ENCODE peak calls at places on chromosomes 11 and 22, in four cellular contexts. One of them, this sample, is unnamed.

GRCh38 chr22:43439368-43440102 is 27.7 kb downstream of the MPPED1 start:
- DNase-seq in A549: no peak
- DNase-seq in HepG2: no peak
- DNase-seq in K562: no peak
- DNase-seq in this sample: no peak

GRCh38 chr11:20443596-20443995 is 56.1 kb downstream of the PRMT3 start:
- DNase-seq in A549: peak; percentile 3
- DNase-seq in HepG2: peak; percentile 5
- DNase-seq in K562: no peak
- DNase-seq in this sample: no peak

GRCh38 chr22:49321477-49322055 is 506.1 kb downstream of the BRD1 start:
- DNase-seq in A549: no peak
- DNase-seq in HepG2: no peak
- DNase-seq in K562: no peak
- DNase-seq in this sample: peak; percentile 41

GRCh38 chr11:59756845-59757244 is 1.7 kb downstream of the STX3 start:
- DNase-seq in A549: peak; percentile 36
- DNase-seq in HepG2: no peak
- DNase-seq in K562: peak; percentile 64
- DNase-seq in this sample: no peak

GRCh38 chr11:10858505-10859360 is 880 bp upstream of the ZBED5 start:
- DNase-seq in A549: no peak
- DNase-seq in HepG2: peak; percentile 50
- DNase-seq in K562: peak; percentile 31
- DNase-seq in this sample: peak; percentile 76

GRCh38 chr22:26318975-26319374 is 110.1 kb upstream of the ASPHD2 start:
- DNase-seq in A549: no peak
- DNase-seq in HepG2: peak; percentile 13
- DNase-seq in K562: peak; percentile 12
- DNase-seq in this sample: no peak

GRCh38 chr22:49535527-49536125 is 292.0 kb downstream of the BRD1 start:
- DNase-seq in A549: no peak
- DNase-seq in HepG2: no peak
- DNase-seq in K562: no peak
- DNase-seq in this sample: no peak

GRCh38 chr11:13210424-13210823 is 67.2 kb upstream of the BMAL1 start:
- DNase-seq in A549: peak; percentile 72
- DNase-seq in HepG2: peak; percentile 57
- DNase-seq in K562: peak; percentile 21
- DNase-seq in this sample: peak; percentile 53

GRCh38 chr22:26474687-26475086 is 8.9 kb downstream of the HPS4 start:
- DNase-seq in A549: no peak
- DNase-seq in HepG2: no peak
- DNase-seq in K562: no peak
- DNase-seq in this sample: no peak

GRCh38 chr11:108906826-108907225 is 242.0 kb downstream of the DDX10 start:
- DNase-seq in A549: no peak
- DNase-seq in HepG2: no peak
- DNase-seq in K562: no peak
- DNase-seq in this sample: no peak

GRCh38 chr11:23903044-23903704 is 593.7 kb upstream of the LUZP2 start:
- DNase-seq in A549: no peak
- DNase-seq in HepG2: peak; percentile 4
- DNase-seq in K562: no peak
- DNase-seq in this sample: no peak

GRCh38 chr11:61509058-61510029 is 795 bp downstream of the LRRC10B start:
- DNase-seq in A549: peak; percentile 79
- DNase-seq in HepG2: peak; percentile 63
- DNase-seq in K562: peak; percentile 81
- DNase-seq in this sample: peak; percentile 81

GRCh38 chr11:8581300-8581699 is 12.7 kb downstream of the STK33 start:
- DNase-seq in A549: no peak
- DNase-seq in HepG2: no peak
- DNase-seq in K562: no peak
- DNase-seq in this sample: no peak

GRCh38 chr11:86440305-86440716 is 65.6 kb downstream of the CCDC81 start:
- DNase-seq in A549: no peak
- DNase-seq in HepG2: no peak
- DNase-seq in K562: no peak
- DNase-seq in this sample: no peak

GRCh38 chr11:69654001-69654659 is 13.2 kb downstream of the CCND1 start:
- DNase-seq in A549: peak; percentile 27
- DNase-seq in HepG2: no peak
- DNase-seq in K562: no peak
- DNase-seq in this sample: no peak

GRCh38 chr11:64536396-64536935 is 54.6 kb upstream of the SLC22A12 start:
- DNase-seq in A549: no peak
- DNase-seq in HepG2: no peak
- DNase-seq in K562: no peak
- DNase-seq in this sample: no peak

GRCh38 chr22:23403720-23404688 is 176.1 kb downstream of the IGLL1 start:
- DNase-seq in A549: no peak
- DNase-seq in HepG2: no peak
- DNase-seq in K562: no peak
- DNase-seq in this sample: no peak

GRCh38 chr22:39910875-39911601 is 10.2 kb downstream of the GRAP2 start:
- DNase-seq in A549: no peak
- DNase-seq in HepG2: no peak
- DNase-seq in K562: no peak
- DNase-seq in this sample: no peak

GRCh38 chr22:50184541-50185383 is 951 bp upstream of the TRABD start:
- DNase-seq in A549: no peak
- DNase-seq in HepG2: no peak
- DNase-seq in K562: no peak
- DNase-seq in this sample: no peak

GRCh38 chr22:40678493-40679248 is 613 bp upstream of the MCHR1 start:
- DNase-seq in A549: no peak
- DNase-seq in HepG2: peak; percentile 37
- DNase-seq in K562: no peak
- DNase-seq in this sample: no peak

GRCh38 chr11:116870054-116870453 is 32.6 kb upstream of the APOA1 start:
- DNase-seq in A549: no peak
- DNase-seq in HepG2: no peak
- DNase-seq in K562: no peak
- DNase-seq in this sample: no peak

GRCh38 chr11:27471067-27471587 is 1.5 kb downstream of the LGR4 start:
- DNase-seq in A549: no peak
- DNase-seq in HepG2: peak; percentile 21
- DNase-seq in K562: no peak
- DNase-seq in this sample: no peak

GRCh38 chr22:37639070-37639760 is at the start of gene SH3BP1:
- DNase-seq in A549: no peak
- DNase-seq in HepG2: peak; percentile 57
- DNase-seq in K562: peak; percentile 82
- DNase-seq in this sample: no peak

GRCh38 chr11:47215366-47215925 is 672 bp downstream of the DDB2 start:
- DNase-seq in A549: peak; percentile 45
- DNase-seq in HepG2: peak; percentile 48
- DNase-seq in K562: no peak
- DNase-seq in this sample: no peak

GRCh38 chr11:12102588-12103410 is 7.6 kb upstream of the MICAL2 start:
- DNase-seq in A549: no peak
- DNase-seq in HepG2: no peak
- DNase-seq in K562: no peak
- DNase-seq in this sample: no peak

GRCh38 chr11:112302226-112302868 is 41.7 kb upstream of the PLET1 start:
- DNase-seq in A549: no peak
- DNase-seq in HepG2: no peak
- DNase-seq in K562: no peak
- DNase-seq in this sample: no peak

GRCh38 chr11:73961321-73961720 is 10.5 kb downstream of the DNAJB13 start:
- DNase-seq in A549: no peak
- DNase-seq in HepG2: no peak
- DNase-seq in K562: no peak
- DNase-seq in this sample: no peak

GRCh38 chr22:36365020-36365411 is 22.8 kb downstream of the MYH9 start:
- DNase-seq in A549: peak; percentile 75
- DNase-seq in HepG2: no peak
- DNase-seq in K562: peak; percentile 45
- DNase-seq in this sample: no peak

GRCh38 chr22:30483169-30483568 is 11.4 kb upstream of the SEC14L3 start:
- DNase-seq in A549: no peak
- DNase-seq in HepG2: no peak
- DNase-seq in K562: no peak
- DNase-seq in this sample: no peak

GRCh38 chr11:121696177-121696863 is 243.6 kb upstream of the SORL1-AS1 start:
- DNase-seq in A549: no peak
- DNase-seq in HepG2: no peak
- DNase-seq in K562: no peak
- DNase-seq in this sample: no peak

GRCh38 chr11:64001552-64002427 is 15.6 kb downstream of the OTUB1 start:
- DNase-seq in A549: no peak
- DNase-seq in HepG2: no peak
- DNase-seq in K562: no peak
- DNase-seq in this sample: no peak

GRCh38 chr11:119729581-119730346 is 764 bp upstream of the NECTIN1 start:
- DNase-seq in A549: peak; percentile 48
- DNase-seq in HepG2: no peak
- DNase-seq in K562: no peak
- DNase-seq in this sample: peak; percentile 62

GRCh38 chr11:73270089-73270854 is 1.9 kb upstream of the P2RY6 start:
- DNase-seq in A549: no peak
- DNase-seq in HepG2: no peak
- DNase-seq in K562: no peak
- DNase-seq in this sample: no peak

GRCh38 chr11:43130616-43131015 is 181.2 kb upstream of the API5 start:
- DNase-seq in A549: no peak
- DNase-seq in HepG2: no peak
- DNase-seq in K562: no peak
- DNase-seq in this sample: no peak

GRCh38 chr22:42565956-42566355 is 12.2 kb downstream of the SERHL2 start:
- DNase-seq in A549: no peak
- DNase-seq in HepG2: no peak
- DNase-seq in K562: peak; percentile 4
- DNase-seq in this sample: no peak

GRCh38 chr11:3199537-3200295 is 18.9 kb downstream of the MRGPRG start:
- DNase-seq in A549: no peak
- DNase-seq in HepG2: no peak
- DNase-seq in K562: no peak
- DNase-seq in this sample: no peak

GRCh38 chr11:15073361-15074205 is at the start of gene CALCB:
- DNase-seq in A549: no peak
- DNase-seq in HepG2: no peak
- DNase-seq in K562: no peak
- DNase-seq in this sample: no peak
- TF ChIP-seq PHF8 in A549: no peak
- TF ChIP-seq PHF8 in HepG2: no peak
- TF ChIP-seq PHF8 in K562: no peak
- TF ChIP-seq PHF8 in this sample: no peak

GRCh38 chr11:18523079-18523478 is 3.7 kb downstream of the TSG101 start:
- DNase-seq in A549: no peak
- DNase-seq in HepG2: no peak
- DNase-seq in K562: no peak
- DNase-seq in this sample: no peak

GRCh38 chr11:18521123-18521522 is 5.6 kb downstream of the TSG101 start:
- DNase-seq in A549: no peak
- DNase-seq in HepG2: no peak
- DNase-seq in K562: no peak
- DNase-seq in this sample: no peak

GRCh38 chr11:18524248-18524647 is 2.5 kb downstream of the TSG101 start:
- DNase-seq in A549: no peak
- DNase-seq in HepG2: peak; percentile 54
- DNase-seq in K562: no peak
- DNase-seq in this sample: no peak

GRCh38 chr11:18526130-18526520 is 617 bp downstream of the TSG101 start:
- DNase-seq in A549: no peak
- DNase-seq in HepG2: no peak
- DNase-seq in K562: no peak
- DNase-seq in this sample: no peak

GRCh38 chr11:18522388-18522787 is 4.4 kb downstream of the TSG101 start:
- DNase-seq in A549: peak; percentile 50
- DNase-seq in HepG2: peak; percentile 20
- DNase-seq in K562: no peak
- DNase-seq in this sample: no peak
- TF ChIP-seq JUN in A549: no peak
- TF ChIP-seq JUN in HepG2: no peak
- TF ChIP-seq JUN in K562: no peak
- TF ChIP-seq JUN in this sample: no peak

GRCh38 chr22:24942301-24942700 is 4.2 kb downstream of the LHFPL7 start:
- DNase-seq in A549: no peak
- DNase-seq in HepG2: no peak
- DNase-seq in K562: no peak
- DNase-seq in this sample: no peak
- TF ChIP-seq PHF8 in A549: no peak
- TF ChIP-seq PHF8 in HepG2: no peak
- TF ChIP-seq PHF8 in K562: no peak
- TF ChIP-seq PHF8 in this sample: no peak

DNA sequence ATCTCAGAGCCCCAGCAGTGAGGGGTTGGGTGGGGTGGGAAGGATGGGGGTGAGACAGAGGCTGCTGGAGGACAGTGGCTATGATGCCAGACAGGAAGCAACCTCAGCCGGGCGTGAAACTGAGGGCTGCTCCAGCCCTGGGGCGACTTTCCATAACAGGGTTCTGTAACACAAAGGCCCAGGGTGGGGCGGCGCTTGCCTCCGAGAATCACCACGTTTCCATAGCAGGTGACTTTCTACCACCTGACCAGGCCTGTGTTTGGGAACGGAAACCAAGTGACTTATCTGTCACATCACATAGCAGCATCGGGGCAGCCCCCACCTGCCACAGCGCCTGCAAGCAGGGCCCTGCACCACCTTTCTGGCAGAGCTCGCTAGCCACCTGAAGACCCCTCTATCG is 85.8 kb downstream of the TRMU start:
- DNase-seq in A549: no peak
- DNase-seq in HepG2: no peak
- DNase-seq in K562: no peak
- DNase-seq in this sample: no peak
- TF ChIP-seq JUN in A549: no peak
- TF ChIP-seq JUN in HepG2: no peak
- TF ChIP-seq JUN in K562: no peak
- TF ChIP-seq JUN in this sample: no peak